ENCODE peak calls at places on chromosomes 7 and 10, in six cellular contexts. Z is CD8-positive, alpha-beta memory T cell; B is H7; V is esophagus squamous epithelium; J is left ventricle myocardium inferior; H is cardiac muscle cell. O is an unnamed sample. For H3K36me3, the result is how much of the 10 kb centered on the place peaks cover.

GRCh38 chr10:25257646-25258045 is 82.8 kb downstream of the GPR158 start:
- DNase-seq in H (no peak), J (no peak), Z (no peak), V (no peak), B (no peak), O (no peak)

GRCh38 chr7:42693722-42694121 is 218.1 kb downstream of the C7orf25 start:
- DNase-seq in H (no peak), Z (no peak), B (no peak), J (no peak), V (no peak), O (no peak)

GRCh38 chr10:94224656-94225055 is 138.1 kb downstream of the NOC3L start:
- DNase-seq in B (no peak), J (no peak), Z (no peak), V (no peak), H (no peak), O (no peak)

GRCh38 chr10:43407148-43407575 is 1.8 kb downstream of the HNRNPF start:
- DNase-seq in J (peak), B (peak), H (peak), Z (peak), V (no peak), O (peak)

GRCh38 chr10:21993360-21994001 is 10.0 kb downstream of the DNAJC1 start:
- DNase-seq in V (no peak), B (no peak), J (no peak), Z (peak), H (no peak), O (no peak)

GRCh38 chr10:42973870-42974692 is 102.8 kb upstream of the RET start:
- DNase-seq in V (no peak), Z (no peak), J (no peak), B (peak), H (no peak), O (no peak)

GRCh38 chr10:8498881-8499280 is 444.4 kb downstream of the GATA3 start:
- DNase-seq in Z (no peak), J (no peak), H (no peak), V (no peak), B (no peak), O (no peak)

GRCh38 chr7:98785929-98786571 is 83.8 kb downstream of the TMEM130 start:
- DNase-seq in Z (no peak), H (no peak), J (no peak), V (no peak), B (no peak), O (no peak)

GRCh38 chr10:6977641-6978627 is 397.9 kb upstream of the PRKCQ start:
- DNase-seq in Z (no peak), V (no peak), J (no peak), H (no peak), B (no peak), O (no peak)

GRCh38 chr7:88095-88926 is 104.1 kb upstream of the FAM20C start:
- DNase-seq in B (peak), V (no peak), H (peak), Z (no peak), J (no peak), O (no peak)

DNA sequence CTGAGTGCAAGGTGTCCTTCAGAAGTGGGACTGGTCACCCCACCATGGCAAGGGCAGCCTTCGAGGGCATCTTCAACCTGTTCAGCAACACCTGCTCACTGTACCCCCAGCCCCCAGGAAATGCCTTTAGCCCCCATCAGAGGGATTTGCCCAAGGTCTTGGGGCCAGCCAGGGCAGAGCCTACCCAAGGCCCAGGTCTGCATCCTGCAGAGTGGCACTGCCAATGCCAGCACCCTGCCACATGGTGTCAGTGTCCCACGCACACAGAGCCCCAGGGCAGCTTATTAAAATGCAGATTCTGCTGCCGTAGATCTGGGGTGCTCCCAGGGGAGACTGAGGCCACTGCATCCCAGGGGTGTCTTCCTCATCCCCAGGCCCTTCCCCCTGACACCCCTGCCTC is 106.2 kb upstream of the KCTD7 start:
- DNase-seq in H (no peak), Z (no peak), J (no peak), B (peak), V (no peak), O (no peak)
- H3K36me3 ChIP-seq in H (under half), Z (under half), J (under half), B (under half), V (under half), O (under half)

GRCh38 chr7:107661865-107662379 is 1.3 kb downstream of the SLC26A4 start:
- DNase-seq in H (no peak), B (peak), V (no peak), J (no peak), Z (no peak), O (no peak)
- H3K4me3 ChIP-seq in H (peak), B (peak), V (peak), J (peak), Z (peak), O (no peak)

GRCh38 chr10:102159051-102159597 is 6.9 kb downstream of the NOLC1 start:
- DNase-seq in H (no peak), V (no peak), Z (no peak), B (no peak), J (no peak), O (no peak)

GRCh38 chr10:102159831-102160230 is 7.6 kb downstream of the NOLC1 start:
- DNase-seq in B (no peak), V (no peak), J (no peak), Z (no peak), H (no peak), O (no peak)

GRCh38 chr10:102167861-102168260 is 15.7 kb downstream of the NOLC1 start:
- DNase-seq in Z (no peak), V (no peak), B (no peak), H (no peak), J (no peak), O (no peak)

GRCh38 chr10:102163342-102163989 is 11.3 kb downstream of the NOLC1 start:
- DNase-seq in Z (no peak), B (no peak), V (no peak), J (no peak), H (no peak), O (no peak)
- H3K36me3 ChIP-seq in Z (half or more), B (under half), V (half or more), J (half or more), H (under half), O (half or more)

GRCh38 chr7:148721390-148721789 is 22.7 kb downstream of the CUL1 start:
- DNase-seq in B (no peak), V (no peak), Z (no peak), H (no peak), J (no peak), O (no peak)

GRCh38 chr7:148723846-148724245 is 25.1 kb downstream of the CUL1 start:
- DNase-seq in V (no peak), J (no peak), B (no peak), Z (no peak), H (no peak), O (no peak)

GRCh38 chr7:148723166-148723559 is 24.5 kb downstream of the CUL1 start:
- DNase-seq in J (no peak), B (no peak), H (no peak), V (no peak), Z (no peak), O (no peak)

GRCh38 chr7:148720472-148720871 is 21.8 kb downstream of the CUL1 start:
- DNase-seq in B (no peak), Z (no peak), H (no peak), J (no peak), V (no peak), O (no peak)

GRCh38 chr7:148722340-148723165 is 23.9 kb downstream of the CUL1 start:
- DNase-seq in J (peak), H (no peak), Z (peak), B (no peak), V (no peak), O (no peak)
- H3K4me3 ChIP-seq in J (no peak), H (no peak), Z (no peak), B (no peak), V (no peak), O (no peak)

O was measured in CD4-positive, alpha-beta memory T cell.